ENCODE peak calls at places on chromosomes 5 and 9, in eight cellular contexts. C is HFF-Myc; U is IMR-90; E is CD4-positive, CD25-positive, alpha-beta regulatory T cell; H is lower leg skin; M is tibial nerve; K is fibroblast of lung; Y is adrenal gland. R is an unnamed sample.

GRCh38 chr5:110916373-110917049 is 155.0 kb upstream of the TSLP start:
- DNase-seq in E (no peak), C (peak; percentile 75), Y (peak; percentile 36), M (no peak), K (peak; percentile 95), U (peak; percentile 95), H (no peak), R (peak; percentile 99)

GRCh38 chr9:122042056-122042455 is 51.1 kb downstream of the TTLL11 start:
- DNase-seq in E (no peak), Y (no peak), M (no peak), H (no peak), U (no peak), C (no peak), K (no peak), R (no peak)

GRCh38 chr5:138282918-138283742 is 8.7 kb upstream of the GFRA3 start:
- DNase-seq in H (no peak), U (peak; percentile 67), K (peak; percentile 51), C (peak; percentile 31), E (peak; percentile 36), Y (peak; percentile 56), M (no peak), R (peak; percentile 63)

GRCh38 chr5:158513490-158514301 is 586.0 kb downstream of the EBF1 start:
- DNase-seq in Y (no peak), M (no peak), U (no peak), H (no peak), K (peak; percentile 87), C (no peak), E (peak; percentile 7), R (no peak)

GRCh38 chr5:88238732-88239131 is 29.9 kb downstream of the TMEM161B start:
- DNase-seq in Y (no peak), H (no peak), U (no peak), M (no peak), K (no peak), C (no peak), E (no peak), R (no peak)

GRCh38 chr9:77909306-77909705 is 122.3 kb downstream of the GNAQ start:
- DNase-seq in C (no peak), K (no peak), M (no peak), Y (no peak), H (no peak), E (peak; percentile 90), U (no peak), R (no peak)

GRCh38 chr9:95365766-95366165 is 48.3 kb upstream of the FANCC start:
- DNase-seq in H (no peak), E (no peak), M (no peak), K (no peak), U (no peak), Y (no peak), C (no peak), R (no peak)

GRCh38 chr9:27558307-27558706 is 15.0 kb downstream of the C9orf72 start:
- DNase-seq in U (no peak), C (no peak), H (no peak), E (no peak), M (no peak), Y (no peak), K (no peak), R (no peak)

GRCh38 chr9:136087741-136088480 is 7.2 kb downstream of the NACC2 start:
- DNase-seq in U (no peak), E (no peak), H (no peak), C (no peak), M (no peak), K (no peak), Y (no peak), R (no peak)

GRCh38 chr5:78964889-78965288 is 20.2 kb downstream of the ARSB start:
- DNase-seq in H (no peak), K (peak; percentile 64), M (no peak), C (peak; percentile 41), Y (no peak), E (peak; percentile 30), U (peak; percentile 83), R (peak; percentile 82)

GRCh38 chr5:155878991-155879575 is 447.9 kb upstream of the SGCD start:
- DNase-seq in H (no peak), M (no peak), K (peak; percentile 36), U (no peak), E (no peak), Y (no peak), C (no peak), R (no peak)

GRCh38 chr5:91176288-91177016 is 206.7 kb downstream of the ARRDC3 start:
- DNase-seq in Y (no peak), E (no peak), H (no peak), K (peak; percentile 17), U (peak; percentile 60), M (no peak), C (no peak), R (no peak)

GRCh38 chr9:117485176-117485575 is 70.3 kb upstream of the ASTN2 start:
- DNase-seq in Y (no peak), K (peak; percentile 1), M (no peak), U (no peak), E (no peak), H (no peak), C (no peak), R (no peak)

GRCh38 chr5:61460471-61460870 is 128.4 kb downstream of the ZSWIM6 start:
- DNase-seq in M (no peak), U (no peak), C (no peak), Y (no peak), K (no peak), E (no peak), H (no peak), R (no peak)

GRCh38 chr5:167801999-167802398 is 489.4 kb upstream of the WWC1 start:
- DNase-seq in M (no peak), E (no peak), C (no peak), K (no peak), H (no peak), Y (no peak), U (no peak), R (no peak)

DNA sequence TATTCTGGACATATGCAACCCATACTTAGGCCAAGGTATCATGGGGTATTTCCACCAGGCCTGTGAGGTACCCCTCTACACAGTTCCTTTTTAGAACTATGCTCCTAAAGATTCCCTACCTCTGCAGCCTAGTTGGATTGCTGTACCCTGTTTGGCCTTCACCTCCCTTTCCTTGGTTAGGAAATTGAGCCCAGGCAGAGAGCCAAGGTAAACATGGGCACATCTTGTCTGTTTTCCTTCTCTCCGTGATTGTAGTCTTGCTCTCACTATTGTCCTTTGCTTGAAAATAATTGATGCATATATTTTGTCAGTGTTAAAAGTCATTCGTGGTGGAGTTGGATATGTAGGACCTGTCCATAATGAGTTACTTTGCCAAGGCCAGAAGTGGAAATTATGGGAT is 26.7 kb downstream of the BDP1 start:
- DNase-seq in U (peak; percentile 38), H (no peak), E (no peak), C (no peak), M (no peak), Y (peak; percentile 73), K (peak; percentile 56), R (peak; percentile 43)
- H3K4me3 ChIP-seq in U (no peak overlapping the region), H (no peak overlapping the region), E (no peak overlapping the region), C (no peak overlapping the region), M (no peak overlapping the region), Y (no peak overlapping the region), K (no peak overlapping the region), R (no peak overlapping the region)

DNA sequence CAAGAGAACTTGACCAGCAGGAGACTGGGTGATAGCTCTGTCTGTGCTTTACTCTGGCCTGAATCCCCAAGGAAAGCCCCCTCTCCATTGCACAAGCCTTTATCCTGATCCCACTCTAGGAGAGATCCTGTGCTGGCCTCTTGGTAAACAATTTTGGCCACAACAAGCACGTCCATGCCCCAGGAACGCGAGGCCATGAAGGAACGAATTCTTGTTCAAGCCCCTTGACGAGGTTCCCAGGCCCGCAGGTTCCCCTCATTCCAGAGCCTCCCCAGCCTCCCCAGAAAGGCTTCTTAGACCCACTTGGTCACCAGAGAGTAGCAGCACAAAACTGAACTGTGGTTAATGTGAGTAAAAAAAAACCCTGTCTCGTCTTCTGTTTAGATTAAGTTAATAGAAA is 39.5 kb downstream of the LRSAM1 start:
- DNase-seq in Y (no peak), E (no peak), H (no peak), C (no peak), K (no peak), M (no peak), U (no peak), R (no peak)
- H3K4me3 ChIP-seq in Y (no peak overlapping the region), E (no peak overlapping the region), H (no peak overlapping the region), C (no peak overlapping the region), K (no peak overlapping the region), M (no peak overlapping the region), U (no peak overlapping the region), R (no peak overlapping the region)

GRCh38 chr9:110125207-110125751 is 82.7 kb downstream of the C9orf152 start:
- DNase-seq in K (peak; percentile 99), U (peak; percentile 98), C (no peak), E (no peak), M (peak; percentile 79), Y (peak; percentile 85), H (peak; percentile 94), R (peak; percentile 99)
- H3K4me3 ChIP-seq in K (peak overlapping the region; percentile 45), U (peak overlapping the region; percentile 24), C (no peak overlapping the region), E (no peak overlapping the region), M (peak overlapping the region; percentile 24), Y (no peak overlapping the region), H (no peak overlapping the region), R (peak overlapping the region; percentile 67)

GRCh38 chr5:136081192-136081591 is 51.5 kb upstream of the SMAD5 start:
- DNase-seq in C (no peak), M (no peak), K (no peak), Y (no peak), H (no peak), U (no peak), E (no peak), R (no peak)
- H3K4me3 ChIP-seq in C (no peak overlapping the region), M (no peak overlapping the region), K (peak overlapping the region; percentile 53), Y (no peak overlapping the region), H (no peak overlapping the region), U (no peak overlapping the region), E (no peak overlapping the region), R (peak overlapping the region; percentile 58)